ENCODE peak calls at places on chromosomes 3 and 15, in five cellular contexts. H is AG20443, X is A172, M is astrocyte of the spinal cord, Q is AG08395. W is an unnamed sample.

GRCh38 chr3:12507871-12508281 is 23.6 kb downstream of the TSEN2 start:
- DNase-seq in X (peak), H (peak), Q (peak), M (peak), W (peak)

GRCh38 chr15:38750816-38751215 is 186.2 kb upstream of the RASGRP1 start:
- DNase-seq in Q (no peak), M (no peak), H (no peak), X (no peak), W (no peak)

GRCh38 chr3:188348445-188349244 is 194.7 kb downstream of the LPP start:
- DNase-seq in X (peak), Q (peak), H (peak), M (peak), W (peak)

GRCh38 chr3:176663819-176664218 is 533.5 kb downstream of the TBL1XR1 start:
- DNase-seq in Q (peak), H (peak), M (peak), X (peak), W (peak)

GRCh38 chr3:129023909-129024308 is 22.8 kb downstream of the EFCC1 start:
- DNase-seq in X (no peak), M (no peak), H (no peak), Q (no peak), W (peak)

GRCh38 chr3:148951599-148952361 is 39.6 kb upstream of the GYG1 start:
- DNase-seq in Q (no peak), X (no peak), H (no peak), M (no peak), W (no peak)

GRCh38 chr3:58688563-58688962 is 22.0 kb upstream of the FAM3D start:
- DNase-seq in M (no peak), X (no peak), Q (no peak), H (no peak), W (peak)

GRCh38 chr3:178655488-178655887 is 119.3 kb downstream of the KCNMB2 start:
- DNase-seq in Q (no peak), X (no peak), H (no peak), M (no peak), W (no peak)

GRCh38 chr3:183515968-183516851 is 39.3 kb downstream of the KLHL6 start:
- DNase-seq in H (no peak), Q (no peak), X (no peak), M (no peak), W (peak)

GRCh38 chr3:68060186-68060585 is 405.8 kb upstream of the SUCLG2 start:
- DNase-seq in M (no peak), H (no peak), Q (no peak), X (no peak), W (no peak)

GRCh38 chr3:90091557-90091956 is 984.1 kb downstream of the EPHA3 start:
- DNase-seq in H (peak), M (peak), Q (peak), X (no peak), W (peak)

W was measured in myocyte.